ENCODE peak calls at places on chromosomes 3 and 15, in ten cellular contexts. J is foreskin fibroblast, U is cardiac muscle cell, I is thoracic aorta, E is fibroblast of the aortic adventitia, Q is right lobe of liver, M is brain microvascular endothelial cell, X is tibial nerve, S is Peyer's patch, F is mucosa of descending colon. A is an unnamed sample.
A peak's percentile ranks its signal among the peaks of the same experiment; 100 is the strongest.

GRCh38 chr3:194640829-194641228 is 7.6 kb upstream of the TMEM44 start:
- DNase-seq in S (no peak), X (no peak), M (no peak), J (no peak), I (no peak), Q (no peak), E (peak; percentile 17), U (no peak), F (no peak), A (peak; percentile 37)

GRCh38 chr3:117510396-117510795 is 800.8 kb downstream of the TUSC7 start:
- DNase-seq in J (peak; percentile 34), I (no peak), X (no peak), F (no peak), E (peak; percentile 83), U (peak; percentile 20), S (no peak), M (no peak), Q (no peak), A (no peak)

GRCh38 chr3:133945696-133946095 is 50.0 kb upstream of the RAB6B start:
- DNase-seq in E (no peak), F (no peak), I (no peak), M (no peak), U (no peak), Q (no peak), X (no peak), S (no peak), J (no peak), A (peak; percentile 29)

GRCh38 chr3:146160964-146161724 is at the start of gene PLOD2:
- DNase-seq in X (peak; percentile 25), J (peak; percentile 91), M (peak; percentile 85), Q (peak; percentile 93), S (no peak), E (peak; percentile 89), U (peak; percentile 95), F (peak; percentile 72), I (peak; percentile 47), A (peak; percentile 96)

GRCh38 chr15:77819271-77819806 is 186.6 kb upstream of the LINGO1 start:
- DNase-seq in Q (no peak), I (no peak), X (no peak), S (no peak), U (peak; percentile 32), M (no peak), E (no peak), J (no peak), F (no peak), A (no peak)

GRCh38 chr15:77541421-77542181 is 91.1 kb downstream of the LINGO1 start:
- DNase-seq in S (no peak), Q (no peak), F (no peak), E (peak; percentile 69), M (no peak), I (no peak), J (peak; percentile 38), U (no peak), X (peak; percentile 32), A (peak; percentile 39)

GRCh38 chr15:29669823-29670222 is 152.4 kb downstream of the TJP1 start:
- DNase-seq in E (no peak), S (no peak), M (peak; percentile 55), U (no peak), I (no peak), X (no peak), F (no peak), Q (no peak), J (peak; percentile 21), A (peak; percentile 18)

GRCh38 chr3:57559526-57559925 is 3.5 kb downstream of the PDE12 start:
- DNase-seq in E (peak; percentile 47), X (no peak), S (no peak), Q (no peak), M (no peak), I (no peak), F (no peak), J (peak; percentile 48), U (no peak), A (peak; percentile 39)

GRCh38 chr3:185552358-185552877 is at the start of gene LIPH:
- DNase-seq in E (peak; percentile 18), M (peak; percentile 46), U (peak; percentile 9), F (peak; percentile 81), Q (no peak), X (no peak), I (no peak), S (no peak), J (peak; percentile 34), A (peak; percentile 59)

GRCh38 chr3:185549651-185550111 is 2.7 kb downstream of the LIPH start:
- DNase-seq in F (no peak), E (peak; percentile 74), S (no peak), M (no peak), J (no peak), U (no peak), Q (no peak), X (no peak), I (no peak), A (peak; percentile 67)

GRCh38 chr3:185555101-185555501 is 2.7 kb upstream of the LIPH start:
- DNase-seq in S (no peak), X (no peak), Q (no peak), M (peak; percentile 40), F (no peak), U (no peak), J (no peak), I (no peak), E (no peak), A (peak; percentile 18)

DNA sequence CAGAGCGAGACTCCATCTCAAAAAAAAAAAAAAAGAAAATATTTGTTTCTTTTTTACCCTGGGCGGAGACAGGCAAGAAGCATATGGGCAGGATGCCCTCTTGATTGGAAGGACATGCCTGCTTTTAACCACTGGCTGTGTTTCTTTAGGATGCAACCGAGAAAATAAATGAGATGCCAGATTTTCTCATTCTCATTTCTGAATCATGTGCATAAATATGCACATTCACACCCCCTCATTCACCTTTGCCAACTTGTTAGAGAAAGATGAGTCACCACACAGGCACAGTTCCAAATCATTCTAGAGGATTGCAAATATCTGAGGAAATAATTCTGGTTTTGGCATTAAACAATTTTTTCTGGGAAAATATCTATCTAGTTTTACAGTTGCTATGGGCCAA is 3.3 kb downstream of the LIPH start:
- DNase-seq in E (peak; percentile 100), J (peak; percentile 93), F (peak; percentile 79), I (peak; percentile 74), M (peak; percentile 96), S (no peak), X (no peak), Q (no peak), U (no peak), A (peak; percentile 99)
- H3K4me3 ChIP-seq in E (no peak overlapping the region), J (no peak overlapping the region), F (no peak overlapping the region), I (peak overlapping the region; percentile 29), M (no peak overlapping the region), S (no peak overlapping the region), X (no peak overlapping the region), Q (no peak overlapping the region), U (no peak overlapping the region), A (no peak overlapping the region)

DNA sequence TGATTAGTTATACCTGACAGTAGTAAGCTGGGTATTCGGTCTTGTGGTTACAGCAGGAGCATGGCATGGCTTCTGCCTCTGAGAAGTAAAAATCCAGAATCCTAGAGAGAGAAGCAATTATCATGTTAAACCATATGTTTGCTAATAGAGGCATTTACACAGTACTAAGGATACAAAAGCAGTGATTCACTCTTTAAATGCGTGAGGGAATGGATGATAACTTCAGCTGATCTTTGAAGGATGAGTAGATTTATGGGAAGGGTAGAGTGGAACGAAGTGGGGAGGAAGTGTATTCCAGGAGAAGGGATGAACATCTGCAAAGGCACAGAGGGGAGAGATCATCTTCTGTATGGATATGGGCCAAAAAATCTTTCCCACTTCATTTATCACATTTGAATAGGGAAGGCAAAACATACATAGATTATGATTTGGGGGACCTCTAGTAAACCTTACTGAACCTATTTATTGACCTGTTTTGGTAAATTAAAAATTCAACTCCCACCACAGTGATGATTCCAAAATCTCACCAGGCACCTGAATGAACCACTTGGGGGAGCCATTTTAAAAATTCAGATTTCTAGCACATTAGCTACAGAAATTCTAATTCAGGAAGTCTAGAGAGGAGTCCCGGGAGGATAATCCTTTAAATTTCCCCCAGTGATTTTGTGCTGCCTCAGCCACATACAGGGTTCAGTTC is 35.1 kb downstream of the IGSF10 start:
- DNase-seq in I (no peak), U (no peak), E (no peak), Q (no peak), S (no peak), J (no peak), M (no peak), X (no peak), F (no peak), A (no peak)
- TF ChIP-seq CTCF in I (no peak), U (peak; percentile 44), E (peak; percentile 37), Q (peak; percentile 10), S (no peak), J (peak; percentile 32), M (peak; percentile 57), X (no peak), F (no peak), A (peak; percentile 37)

DNA sequence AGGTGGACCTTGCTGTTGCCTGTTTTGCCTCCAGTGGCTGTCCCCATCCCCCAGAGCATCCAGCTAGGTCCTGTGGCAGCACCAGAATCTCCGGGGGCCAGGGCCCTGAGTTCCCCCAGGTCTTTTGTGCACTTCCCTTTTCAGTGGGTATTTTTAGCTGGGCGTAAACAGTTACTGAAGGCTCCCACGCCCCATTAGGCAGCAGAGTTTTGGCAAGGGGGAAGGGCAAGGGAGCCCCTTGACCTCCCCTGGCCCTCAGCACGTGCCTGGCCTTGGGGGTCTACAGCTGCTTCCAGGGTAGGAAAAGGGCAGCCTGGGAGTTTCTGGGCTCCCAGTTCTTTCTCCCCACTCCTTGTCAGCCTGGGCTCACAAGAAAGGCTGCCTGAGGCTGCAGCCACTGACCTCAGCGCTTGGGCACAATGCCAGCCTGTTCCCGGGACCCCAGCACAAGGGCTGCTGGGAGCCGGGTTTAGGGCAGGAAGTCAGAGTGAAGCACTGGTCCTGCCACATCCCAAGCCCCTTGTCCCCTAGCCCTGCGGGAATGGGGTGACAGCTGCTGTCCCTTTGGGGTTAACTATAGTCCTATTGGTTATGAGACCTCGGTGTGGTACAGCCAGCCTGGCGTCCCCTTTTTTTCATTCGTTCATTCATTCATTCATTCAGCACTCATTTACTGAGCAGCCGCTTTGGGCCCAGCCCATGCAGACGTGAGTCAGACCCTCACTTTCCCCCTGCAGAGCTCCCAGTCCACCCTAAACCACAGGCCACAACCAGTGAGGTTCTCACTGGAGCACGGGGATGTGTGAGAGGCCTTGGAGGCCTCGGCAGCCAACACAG is 8.4 kb downstream of the CSK start:
- DNase-seq in F (peak; percentile 72), E (peak; percentile 67), J (peak; percentile 34), S (peak; percentile 83), I (no peak), X (peak; percentile 53), U (peak; percentile 43), Q (peak; percentile 73), M (peak; percentile 90), A (peak; percentile 87)
- H3K4me3 ChIP-seq in F (no peak overlapping the region), E (no peak overlapping the region), J (no peak overlapping the region), S (peak overlapping the region; percentile 92), I (peak overlapping the region; percentile 37), X (no peak overlapping the region), U (no peak overlapping the region), Q (no peak overlapping the region), M (no peak overlapping the region), A (no peak overlapping the region)

DNA sequence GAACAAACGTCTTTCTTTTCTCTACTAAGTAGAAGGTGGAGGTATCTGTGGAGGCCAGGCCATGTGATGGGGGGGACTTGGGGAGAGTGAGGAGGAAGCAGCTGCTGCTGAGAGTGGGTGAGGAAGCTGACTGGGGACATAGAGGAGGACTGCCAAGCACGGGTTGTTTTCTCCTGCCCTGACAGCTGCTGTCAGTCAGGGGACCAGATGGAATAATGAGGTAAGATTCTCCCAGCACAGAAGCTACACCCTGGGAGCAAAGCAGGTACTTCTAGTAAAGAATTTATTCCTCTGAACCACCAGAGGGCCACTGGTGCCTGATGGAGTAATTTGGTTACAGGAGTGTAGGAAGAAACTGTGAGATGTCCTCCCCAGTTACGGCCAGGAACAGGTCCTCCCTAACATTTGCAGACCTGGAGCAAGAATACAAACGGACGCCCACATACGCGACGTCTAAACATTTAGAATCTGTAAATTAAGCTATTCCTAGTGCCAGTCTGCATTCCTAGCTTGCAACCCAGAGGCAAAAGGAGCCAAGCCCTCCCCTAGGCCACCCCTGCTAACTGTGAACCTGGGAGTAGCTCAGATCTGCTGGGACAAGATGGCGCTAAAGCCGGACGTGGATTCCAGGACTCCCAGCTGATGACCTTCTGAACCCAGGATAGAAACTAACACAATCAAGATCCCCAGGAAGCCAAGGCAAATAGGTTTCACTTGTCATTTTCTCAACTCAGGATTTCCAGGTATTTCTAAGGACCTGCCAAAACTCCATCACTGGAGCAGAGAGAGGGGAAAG is 14.8 kb downstream of the CRYGS start:
- DNase-seq in M (no peak), S (peak; percentile 74), Q (no peak), X (no peak), E (no peak), U (no peak), I (no peak), F (no peak), J (no peak), A (no peak)
- TF ChIP-seq CTCF in M (peak; percentile 20), S (no peak), Q (no peak), X (no peak), E (no peak), U (no peak), I (no peak), F (no peak), J (no peak), A (no peak)

A was measured in cardiac fibroblast.